ENCODE peak calls at places on chromosomes 16 and 17, in nine cellular contexts. R is GM13976; D is stimulated activated CD4-positive, alpha-beta T cell treated with anti-CD3 and anti-CD28 coated beads, TNF-alpha, amount 100 ng/mL, for 48 hours; Q is hypothalamus; O is left ventricle myocardium inferior; F is CD4-positive, CD25-positive, alpha-beta regulatory T cell; M is NCI-H1105; T is HEK293T; V is Right ventricle myocardium superior. A is an unnamed sample.

GRCh38 chr16:81779540-81780320 is 639 bp downstream of the PLCG2 start:
- DNase-seq in R (no peak), D (no peak), Q (no peak), O (peak), F (no peak), M (no peak), T (no peak), V (peak), A (no peak)

GRCh38 chr17:78391843-78392242 is 13.4 kb downstream of the PGS1 start:
- DNase-seq in R (no peak), D (no peak), Q (no peak), O (no peak), F (no peak), M (no peak), T (no peak), V (no peak), A (no peak)

GRCh38 chr16:951660-952301 is 19.0 kb downstream of the LMF1 start:
- DNase-seq in R (no peak), D (no peak), Q (no peak), O (no peak), F (no peak), M (no peak), T (no peak), V (no peak), A (no peak)

GRCh38 chr17:2893422-2893914 is 97.2 kb downstream of the RAP1GAP2 start:
- DNase-seq in R (no peak), D (no peak), Q (no peak), O (no peak), F (no peak), M (no peak), T (no peak), V (no peak), A (no peak)

GRCh38 chr17:18198530-18198929 is 14.9 kb downstream of the ALKBH5 start:
- DNase-seq in R (no peak), D (no peak), Q (no peak), O (no peak), F (no peak), M (no peak), T (no peak), V (peak), A (no peak)

GRCh38 chr17:61235001-61235820 is 164.4 kb upstream of the TBX2 start:
- DNase-seq in R (no peak), D (no peak), Q (no peak), O (no peak), F (no peak), M (no peak), T (no peak), V (no peak), A (no peak)

GRCh38 chr17:50599606-50600005 is 35.1 kb upstream of the ABCC3 start:
- DNase-seq in R (no peak), D (no peak), Q (no peak), O (no peak), F (no peak), M (no peak), T (no peak), V (no peak), A (no peak)

GRCh38 chr17:59377410-59377809 is 46.0 kb downstream of the YPEL2 start:
- DNase-seq in R (no peak), D (no peak), Q (no peak), O (no peak), F (no peak), M (no peak), T (no peak), V (no peak), A (no peak)

GRCh38 chr17:46044286-46044928 is 45.4 kb downstream of the STH start:
- DNase-seq in R (no peak), D (no peak), Q (no peak), O (no peak), F (peak), M (peak), T (peak), V (no peak), A (peak)

GRCh38 chr16:69906838-69907301 is 44.3 kb upstream of the CLEC18A start:
- DNase-seq in R (no peak), D (no peak), Q (no peak), O (no peak), F (no peak), M (no peak), T (no peak), V (no peak), A (no peak)

GRCh38 chr16:57972285-57972684 is 1.4 kb upstream of the CNGB1 start:
- DNase-seq in R (no peak), D (no peak), Q (no peak), O (no peak), F (no peak), M (no peak), T (no peak), V (no peak), A (no peak)

GRCh38 chr16:10950393-10950792 is 6.0 kb downstream of the CLEC16A start:
- DNase-seq in R (no peak), D (no peak), Q (no peak), O (no peak), F (no peak), M (no peak), T (no peak), V (no peak), A (no peak)

GRCh38 chr17:76447931-76448652 is 4.9 kb downstream of the UBE2O start:
- DNase-seq in R (no peak), D (no peak), Q (no peak), O (no peak), F (no peak), M (no peak), T (no peak), V (no peak), A (no peak)

GRCh38 chr17:16491703-16492612 is at the start of gene LRRC75A:
- DNase-seq in R (peak), D (peak), Q (no peak), O (peak), F (peak), M (peak), T (peak), V (peak), A (no peak)

GRCh38 chr17:74101527-74101926 is 102.0 kb upstream of the RPL38 start:
- DNase-seq in R (no peak), D (no peak), Q (no peak), O (no peak), F (no peak), M (no peak), T (no peak), V (no peak), A (no peak)

GRCh38 chr17:77161953-77162352 is 21.2 kb downstream of the SEC14L1 start:
- DNase-seq in R (no peak), D (no peak), Q (no peak), O (no peak), F (no peak), M (no peak), T (no peak), V (no peak), A (no peak)

GRCh38 chr16:75477680-75478473 is 13.4 kb upstream of the TMEM170A start:
- DNase-seq in R (no peak), D (no peak), Q (no peak), O (no peak), F (no peak), M (peak), T (no peak), V (no peak), A (no peak)

GRCh38 chr16:1109648-1110047 is 13.6 kb upstream of the C1QTNF8 start:
- DNase-seq in R (no peak), D (no peak), Q (no peak), O (no peak), F (no peak), M (no peak), T (no peak), V (no peak), A (no peak)

GRCh38 chr16:79973320-79973719 is 372.8 kb upstream of the MAF start:
- DNase-seq in R (no peak), D (no peak), Q (no peak), O (no peak), F (no peak), M (no peak), T (no peak), V (no peak), A (no peak)

GRCh38 chr17:56902350-56902749 is 11.5 kb downstream of the TRIM25 start:
- DNase-seq in R (no peak), D (no peak), Q (no peak), O (no peak), F (no peak), M (no peak), T (no peak), V (no peak), A (no peak)

GRCh38 chr17:6894206-6894528 is 62.6 kb upstream of the TEKT1 start:
- DNase-seq in R (peak), D (peak), Q (no peak), O (no peak), F (no peak), M (peak), T (no peak), V (no peak), A (no peak)

GRCh38 chr17:49850772-49851386 is 3.0 kb upstream of the TAC4 start:
- DNase-seq in R (no peak), D (no peak), Q (no peak), O (no peak), F (no peak), M (no peak), T (no peak), V (no peak), A (peak)

GRCh38 chr17:18996458-18996857 is 8.1 kb downstream of the FAM83G start:
- DNase-seq in R (no peak), D (no peak), Q (no peak), O (no peak), F (no peak), M (peak), T (no peak), V (no peak), A (no peak)

GRCh38 chr17:70076189-70076588 is 1.2 kb downstream of the KCNJ16 start:
- DNase-seq in R (no peak), D (no peak), Q (no peak), O (no peak), F (no peak), M (no peak), T (no peak), V (no peak), A (no peak)

GRCh38 chr16:89119161-89119621 is 25.5 kb downstream of the ACSF3 start:
- DNase-seq in R (no peak), D (no peak), Q (no peak), O (peak), F (no peak), M (no peak), T (no peak), V (peak), A (no peak)

GRCh38 chr17:37273419-37274051 is 102.2 kb upstream of the C17orf78 start:
- DNase-seq in R (no peak), D (no peak), Q (no peak), O (no peak), F (no peak), M (no peak), T (no peak), V (no peak), A (no peak)

GRCh38 chr16:10126686-10127085 is 55.5 kb downstream of the GRIN2A start:
- DNase-seq in R (no peak), D (no peak), Q (no peak), O (no peak), F (no peak), M (no peak), T (no peak), V (no peak), A (no peak)

GRCh38 chr17:72158895-72159885 is 38.4 kb downstream of the SOX9 start:
- DNase-seq in R (no peak), D (no peak), Q (no peak), O (no peak), F (no peak), M (no peak), T (no peak), V (no peak), A (no peak)

GRCh38 chr17:19238167-19238505 is 970 bp downstream of the EPN2 start:
- DNase-seq in R (peak), D (no peak), Q (no peak), O (peak), F (no peak), M (no peak), T (peak), V (peak), A (peak)

GRCh38 chr16:9012848-9013507 is 49.3 kb upstream of the USP7 start:
- DNase-seq in R (no peak), D (no peak), Q (no peak), O (no peak), F (no peak), M (no peak), T (no peak), V (peak), A (no peak)

GRCh38 chr17:74690409-74690825 is 22.3 kb downstream of the CD300LF start:
- DNase-seq in R (no peak), D (no peak), Q (no peak), O (no peak), F (no peak), M (no peak), T (no peak), V (peak), A (no peak)

GRCh38 chr17:69540356-69540755 is 125.9 kb downstream of the MAP2K6 start:
- DNase-seq in R (no peak), D (no peak), Q (no peak), O (no peak), F (no peak), M (no peak), T (no peak), V (no peak), A (no peak)

GRCh38 chr16:3020247-3020603 is at the start of gene TNFRSF12A:
- DNase-seq in R (peak), D (peak), Q (peak), O (peak), F (peak), M (no peak), T (peak), V (peak), A (peak)

GRCh38 chr16:67181346-67181745 is 2.4 kb downstream of the MATCAP1 start:
- DNase-seq in R (no peak), D (no peak), Q (no peak), O (no peak), F (no peak), M (no peak), T (no peak), V (no peak), A (peak)